ENCODE peak calls at places on chromosomes 2 and 18, in seven cellular contexts. S, H, M, R, V, Q and F are unnamed samples. For H3K4me1, the result is how much of the 10 kb centered on the place peaks cover.

GRCh38 chr18:62759704-62760402 is 44.5 kb downstream of the PHLPP1 start:
- DNase-seq in V (no peak), R (no peak), H (no peak), M (peak), Q (no peak), S (no peak), F (no peak)

GRCh38 chr2:86298411-86299390 is 38.7 kb downstream of the REEP1 start:
- DNase-seq in R (no peak), Q (no peak), S (peak), M (peak), V (no peak), H (no peak), F (peak)

GRCh38 chr18:59650266-59650820 is 46.9 kb downstream of the CCBE1 start:
- DNase-seq in M (no peak), H (no peak), R (no peak), V (no peak), S (no peak), Q (no peak), F (no peak)

GRCh38 chr2:226963528-226963927 is 127.7 kb downstream of the RHBDD1 start:
- DNase-seq in V (no peak), S (no peak), M (no peak), Q (no peak), R (no peak), H (no peak), F (no peak)

GRCh38 chr2:199452200-199452990 is 5.3 kb downstream of the SATB2 start:
- DNase-seq in S (no peak), R (no peak), H (no peak), Q (no peak), M (no peak), V (no peak), F (no peak)

GRCh38 chr2:144201868-144202468 is 318.0 kb downstream of the ZEB2 start:
- DNase-seq in R (no peak), M (no peak), Q (no peak), H (no peak), S (no peak), V (no peak), F (no peak)

GRCh38 chr2:207710814-207711740 is at the start of gene CCNYL1:
- DNase-seq in S (peak), Q (peak), R (peak), H (peak), V (peak), M (peak), F (peak)

GRCh38 chr2:97918818-97919217 is 76.9 kb downstream of the TMEM131 start:
- DNase-seq in H (no peak), S (no peak), Q (no peak), R (no peak), M (no peak), V (no peak), F (no peak)

GRCh38 chr18:6624729-6625308 is 104.7 kb upstream of the ARHGAP28 start:
- DNase-seq in H (no peak), V (no peak), R (no peak), Q (no peak), S (no peak), M (no peak), F (no peak)

GRCh38 chr2:98769784-98770183 is 38.9 kb upstream of the MGAT4A start:
- DNase-seq in H (no peak), R (no peak), S (no peak), Q (peak), M (no peak), V (no peak), F (no peak)

GRCh38 chr2:214019229-214019972 is 391.5 kb upstream of the VWC2L start:
- DNase-seq in V (no peak), S (peak), R (no peak), Q (no peak), H (no peak), M (no peak), F (no peak)

GRCh38 chr2:45852450-45853150 is 201.1 kb downstream of the PRKCE start:
- DNase-seq in M (no peak), V (no peak), H (no peak), R (no peak), Q (no peak), S (no peak), F (no peak)

GRCh38 chr2:46143401-46144132 is 153.6 kb upstream of the EPAS1 start:
- DNase-seq in V (no peak), S (no peak), H (no peak), R (no peak), Q (no peak), M (no peak), F (no peak)

GRCh38 chr18:48997681-48997984 is 46.9 kb upstream of the SMAD7 start:
- DNase-seq in S (peak), Q (no peak), M (no peak), H (no peak), V (no peak), R (no peak), F (no peak)

GRCh38 chr18:48023334-48024008 is 93.0 kb upstream of the SMAD2 start:
- DNase-seq in V (no peak), Q (no peak), R (peak), S (peak), H (no peak), M (peak), F (peak)

GRCh38 chr18:62523631-62524442 is 1.0 kb downstream of the ZCCHC2 start:
- DNase-seq in Q (peak), H (peak), S (peak), M (peak), R (peak), V (peak), F (peak)

DNA sequence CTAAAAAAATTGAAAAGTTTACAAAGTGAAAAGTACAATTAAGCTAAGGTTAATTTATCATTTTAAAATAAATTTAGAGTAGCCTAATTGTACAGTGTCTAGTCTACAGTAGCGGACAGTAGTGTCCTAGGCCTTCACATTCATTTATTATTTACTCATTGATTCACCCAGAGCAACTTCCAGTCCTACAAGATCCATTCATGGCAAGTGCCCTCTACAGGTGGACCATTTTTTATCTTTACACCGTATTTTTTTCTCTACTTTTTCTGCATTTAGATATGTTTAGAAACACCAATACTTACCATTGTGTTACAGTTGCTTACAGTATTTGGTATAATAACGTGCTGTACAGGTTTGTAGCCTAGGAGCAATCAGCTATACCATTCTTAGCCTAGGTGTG is 84.1 kb downstream of the TSN start:
- DNase-seq in R (no peak), Q (no peak), S (no peak), H (no peak), M (no peak), V (no peak), F (no peak)
- TF ChIP-seq CTCF in R (no peak), Q (no peak), S (no peak), H (no peak), M (peak), V (no peak), F (no peak)

DNA sequence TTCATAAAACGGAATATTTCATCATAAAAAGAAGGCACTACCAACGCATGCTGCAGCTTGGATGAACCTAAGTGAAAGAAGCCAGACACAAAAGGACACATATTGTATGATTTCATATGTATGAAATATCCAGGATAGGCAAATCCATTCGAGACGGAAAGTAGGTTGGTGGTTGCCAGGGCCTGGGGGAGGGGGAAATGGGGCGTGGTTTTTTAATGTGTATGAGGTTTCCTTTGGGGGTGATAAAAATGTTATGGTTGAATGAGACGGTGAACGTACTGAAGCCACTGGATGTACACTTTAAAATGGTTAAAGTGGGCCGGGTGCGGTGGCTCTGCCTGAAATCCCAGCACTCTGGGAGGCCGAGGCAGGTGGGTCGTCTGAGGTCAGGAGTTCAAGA is 20.0 kb upstream of the SPATA3 start:
- DNase-seq in S (no peak), H (no peak), M (no peak), R (no peak), Q (no peak), V (no peak), F (no peak)
- H3K4me1 ChIP-seq in S (under half), H (under half), M (under half), R (under half), Q (under half), V (under half), F (under half)

GRCh38 chr2:218745559-218746469 is 35.2 kb downstream of the TTLL4 start:
- DNase-seq in H (peak), R (no peak), S (no peak), V (no peak), M (no peak), Q (no peak), F (no peak)
- H3K27ac ChIP-seq in H (peak), R (no peak), S (no peak), V (no peak), M (peak), Q (peak), F (peak)

DNA sequence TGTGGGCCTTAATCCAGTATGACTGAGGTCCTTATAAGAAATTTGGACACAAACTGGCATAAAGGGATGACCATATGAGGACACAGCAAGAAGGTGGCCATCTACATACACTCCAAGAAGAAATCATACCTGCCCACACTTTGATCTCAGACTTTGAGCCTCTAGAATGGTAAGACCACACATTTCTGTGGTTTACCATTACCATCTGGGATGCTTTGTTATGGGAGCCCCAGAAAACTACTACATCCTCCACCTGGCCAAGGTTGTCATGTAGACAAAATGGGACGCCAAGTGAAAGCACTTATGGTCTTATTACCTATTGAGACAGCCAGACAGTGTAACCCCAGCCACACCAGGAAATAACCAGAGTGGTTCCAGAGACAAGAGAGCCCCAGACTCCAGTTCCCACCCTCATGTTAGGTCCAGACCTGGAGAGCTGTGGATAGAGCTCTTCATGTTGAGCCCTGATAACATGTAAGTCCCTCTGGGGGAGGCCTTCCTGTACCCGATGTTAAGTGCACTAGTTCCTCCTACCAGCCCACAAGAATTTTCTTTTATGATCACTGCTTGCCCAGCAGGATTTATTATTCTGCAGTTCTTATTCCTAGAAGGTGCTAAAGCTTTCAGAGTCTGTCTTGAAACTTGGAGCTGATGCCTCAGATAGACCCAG is 4.6 kb upstream of the ADD2 start:
- DNase-seq in R (no peak), V (no peak), H (no peak), M (no peak), S (no peak), Q (no peak), F (no peak)
- TF ChIP-seq CTCF in R (no peak), V (no peak), H (no peak), M (no peak), S (no peak), Q (no peak), F (no peak)

GRCh38 chr2:39481611-39482010 is 44.5 kb upstream of the MAP4K3 start:
- DNase-seq in V (no peak), Q (no peak), H (no peak), S (no peak), R (no peak), M (no peak), F (no peak)

GRCh38 chr2:39484620-39485495 is 47.8 kb upstream of the MAP4K3 start:
- DNase-seq in M (no peak), S (no peak), V (no peak), R (no peak), H (no peak), Q (no peak), F (no peak)

GRCh38 chr2:39483530-39483929 is 46.4 kb upstream of the MAP4K3 start:
- DNase-seq in V (no peak), H (no peak), S (no peak), R (no peak), Q (no peak), M (no peak), F (no peak)

GRCh38 chr2:39486071-39486470 is 49.0 kb upstream of the MAP4K3 start:
- DNase-seq in S (no peak), M (no peak), R (no peak), Q (no peak), H (no peak), V (no peak), F (no peak)

GRCh38 chr2:39484206-39484605 is 47.1 kb upstream of the MAP4K3 start:
- DNase-seq in R (no peak), S (no peak), Q (no peak), H (no peak), M (peak), V (no peak), F (no peak)
- H3K4me1 ChIP-seq in R (under half), S (under half), Q (under half), H (under half), M (under half), V (under half), F (under half)

DNA sequence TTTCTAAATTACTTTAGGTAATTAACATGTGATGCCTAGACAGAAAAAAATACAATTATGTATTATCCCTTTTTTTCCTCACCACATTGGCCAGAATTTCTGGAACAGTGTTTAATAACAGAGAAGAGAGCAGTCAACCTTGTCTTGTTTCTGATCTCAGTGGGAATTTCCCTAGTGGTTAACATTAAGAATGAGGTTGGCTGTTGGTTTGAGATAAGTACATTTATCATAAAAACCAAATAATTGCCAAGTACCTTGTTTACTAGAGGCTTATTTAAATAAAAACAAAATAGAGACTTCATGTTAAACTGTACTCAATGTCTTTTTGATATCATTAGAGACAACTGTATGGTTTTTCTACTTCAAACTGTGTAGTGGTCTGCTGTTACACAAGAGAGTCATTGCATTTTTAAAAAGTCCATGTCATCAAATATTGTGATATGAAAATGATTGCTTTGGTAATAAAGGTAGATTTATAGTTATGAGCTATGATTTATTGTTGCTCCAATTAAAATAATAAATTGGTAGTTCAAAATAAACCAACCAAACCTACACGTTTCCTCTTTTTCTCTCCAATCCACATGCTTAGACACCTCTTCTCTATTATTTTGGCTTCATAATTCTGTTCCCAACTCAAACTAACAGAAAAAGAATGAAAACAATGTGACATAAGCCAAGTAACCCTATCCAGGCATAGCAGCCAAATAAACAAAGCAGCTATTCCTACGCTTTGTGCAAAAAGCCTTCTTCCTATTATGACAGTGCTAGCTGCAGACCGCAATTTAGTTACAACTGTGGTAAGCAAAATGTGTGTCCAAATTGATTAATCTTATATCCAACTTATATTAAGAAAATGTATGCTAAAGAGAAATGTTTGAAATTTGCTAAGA is 20.9 kb upstream of the TANK start:
- DNase-seq in H (no peak), Q (no peak), M (no peak), S (no peak), V (no peak), R (no peak), F (no peak)
- H3K27ac ChIP-seq in H (no peak), Q (peak), M (no peak), S (no peak), V (no peak), R (no peak), F (peak)

GRCh38 chr2:62197609-62198236 is 1.8 kb downstream of the B3GNT2 start:
- DNase-seq in R (peak), V (no peak), M (peak), H (peak), Q (peak), S (peak), F (peak)

GRCh38 chr2:62198237-62198633 is 2.3 kb downstream of the B3GNT2 start:
- DNase-seq in M (no peak), V (no peak), R (no peak), H (no peak), S (no peak), Q (no peak), F (no peak)

GRCh38 chr2:62195421-62196277 is at the start of gene B3GNT2:
- DNase-seq in Q (peak), R (peak), M (peak), S (peak), H (peak), V (no peak), F (peak)

GRCh38 chr2:62196278-62196901 is 475 bp downstream of the B3GNT2 start:
- DNase-seq in R (peak), H (peak), M (peak), S (no peak), V (no peak), Q (peak), F (peak)

GRCh38 chr2:62197017-62197586 is 1.2 kb downstream of the B3GNT2 start:
- DNase-seq in V (no peak), H (peak), M (peak), S (peak), R (no peak), Q (peak), F (no peak)
- TF ChIP-seq CTCF in V (no peak), H (no peak), M (no peak), S (peak), R (no peak), Q (no peak), F (no peak)

GRCh38 chr18:3350566-3351527 is 88.9 kb downstream of the MYL12B start:
- DNase-seq in R (no peak), V (no peak), H (no peak), M (no peak), Q (no peak), S (no peak), F (no peak)
- H3K4me1 ChIP-seq in R (under half), V (under half), H (under half), M (under half), Q (under half), S (under half), F (under half)

DNA sequence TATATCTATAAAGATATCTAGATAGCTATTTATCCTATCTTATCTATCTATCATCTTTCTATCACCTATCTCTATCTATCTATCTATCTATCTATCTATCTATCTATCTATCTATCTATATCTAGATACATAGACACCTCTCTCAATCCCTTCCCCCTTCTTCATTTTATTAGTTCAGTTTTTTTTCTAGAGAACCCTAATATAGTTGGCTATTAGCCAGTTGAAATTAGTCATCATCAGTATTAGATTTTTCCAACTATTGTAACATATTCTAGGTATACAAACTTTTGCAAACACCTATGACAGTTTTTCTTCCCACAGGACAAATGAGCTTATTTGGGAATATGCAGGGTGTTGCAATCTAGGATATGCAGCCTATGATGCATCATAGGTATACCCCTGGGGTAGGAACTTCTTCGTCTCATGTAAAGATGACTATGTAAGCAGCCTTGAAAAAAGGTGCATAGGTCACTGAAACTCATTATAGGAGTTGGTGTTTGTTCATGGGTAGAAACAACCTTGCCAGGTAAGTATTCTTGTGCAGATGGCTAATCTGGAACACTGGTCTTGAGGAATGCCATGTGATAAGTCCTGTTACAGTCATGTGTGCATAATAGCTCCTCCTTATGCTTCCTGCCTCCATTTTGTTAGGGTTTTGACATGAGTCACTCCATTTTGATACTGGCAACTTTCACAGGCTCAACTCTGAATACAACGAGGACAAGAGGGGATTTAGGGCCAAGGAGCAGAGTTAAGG is 160.7 kb upstream of the ZSWIM2 start:
- DNase-seq in S (no peak), V (no peak), R (no peak), Q (no peak), M (no peak), H (no peak), F (no peak)
- H3K27ac ChIP-seq in S (no peak), V (no peak), R (no peak), Q (no peak), M (no peak), H (no peak), F (no peak)

GRCh38 chr2:65070172-65070830 is 14.1 kb downstream of the CEP68 start:
- DNase-seq in M (no peak), Q (no peak), H (no peak), S (no peak), R (no peak), V (no peak), F (no peak)
- TF ChIP-seq CTCF in M (peak), Q (no peak), H (peak), S (peak), R (no peak), V (peak), F (peak)